ENCODE peak calls at places on chromosomes 7 and 10, in ten cellular contexts. Z, X, M, H, U, Y, I, Q, D and F are unnamed samples.
A peak's percentile ranks its signal among the peaks of the same experiment; 100 is the strongest.

GRCh38 chr10:43252785-43253341 is 14.0 kb downstream of the RASGEF1A start:
- DNase-seq in Z (no peak), X (peak; percentile 2), M (no peak), H (no peak), U (peak; percentile 5), Y (no peak), I (no peak), Q (no peak), D (no peak), F (no peak)

GRCh38 chr10:103564116-103564501 is 70.6 kb downstream of the NEURL1 start:
- DNase-seq in Z (no peak), X (no peak), M (no peak), H (no peak), U (peak; percentile 74), Y (no peak), I (no peak), Q (no peak), D (no peak), F (no peak)

GRCh38 chr7:31251441-31251840 is 89.1 kb downstream of the NEUROD6 start:
- DNase-seq in Z (no peak), X (no peak), M (no peak), H (no peak), U (no peak), Y (no peak), I (no peak), Q (no peak), D (no peak), F (no peak)

GRCh38 chr7:151352512-151352911 is 10.9 kb downstream of the NUB1 start:
- DNase-seq in Z (no peak), X (no peak), M (no peak), H (no peak), U (no peak), Y (no peak), I (no peak), Q (no peak), D (no peak), F (no peak)

GRCh38 chr7:67392596-67393438 is 396.2 kb downstream of the TYW1 start:
- DNase-seq in Z (no peak), X (no peak), M (no peak), H (no peak), U (no peak), Y (no peak), I (no peak), Q (no peak), D (no peak), F (no peak)

GRCh38 chr7:74584160-74584954 is 73.2 kb upstream of the GTF2I start:
- DNase-seq in Z (no peak), X (no peak), M (no peak), H (no peak), U (no peak), Y (no peak), I (no peak), Q (no peak), D (no peak), F (no peak)

GRCh38 chr7:96014617-96015016 is 242.3 kb downstream of the DYNC1I1 start:
- DNase-seq in Z (no peak), X (no peak), M (no peak), H (no peak), U (no peak), Y (no peak), I (no peak), Q (no peak), D (no peak), F (no peak)

GRCh38 chr7:298375-298702 is 8.4 kb downstream of the FOXL3 start:
- DNase-seq in Z (no peak), X (no peak), M (no peak), H (no peak), U (no peak), Y (no peak), I (no peak), Q (no peak), D (no peak), F (no peak)

GRCh38 chr7:26279405-26279804 is 12.3 kb upstream of the SNX10 start:
- DNase-seq in Z (no peak), X (no peak), M (peak; percentile 10), H (peak; percentile 80), U (no peak), Y (no peak), I (no peak), Q (no peak), D (no peak), F (no peak)

GRCh38 chr7:142812437-142813215 is 41.9 kb downstream of the PRSS2 start:
- DNase-seq in Z (peak; percentile 17), X (no peak), M (no peak), H (peak; percentile 88), U (no peak), Y (no peak), I (no peak), Q (no peak), D (peak; percentile 71), F (no peak)

GRCh38 chr7:97004931-97005763 is at the start of gene DLX6:
- DNase-seq in Z (no peak), X (no peak), M (no peak), H (peak; percentile 44), U (peak; percentile 40), Y (no peak), I (no peak), Q (no peak), D (no peak), F (no peak)

GRCh38 chr10:79491171-79491835 is 21.0 kb upstream of the EIF5AL1 start:
- DNase-seq in Z (no peak), X (no peak), M (no peak), H (no peak), U (no peak), Y (no peak), I (no peak), Q (no peak), D (no peak), F (no peak)

GRCh38 chr10:30027057-30028005 is 32.1 kb downstream of the JCAD start:
- DNase-seq in Z (no peak), X (peak; percentile 57), M (no peak), H (peak; percentile 95), U (peak; percentile 63), Y (no peak), I (peak; percentile 12), Q (peak; percentile 65), D (no peak), F (no peak)
- H3K4me3 ChIP-seq in Z (no peak overlapping the region), X (peak overlapping the region; percentile 17), M (no peak overlapping the region), H (peak overlapping the region; percentile 37), U (no peak overlapping the region), Y (no peak overlapping the region), I (no peak overlapping the region), Q (no peak overlapping the region), D (no peak overlapping the region), F (no peak overlapping the region)

DNA sequence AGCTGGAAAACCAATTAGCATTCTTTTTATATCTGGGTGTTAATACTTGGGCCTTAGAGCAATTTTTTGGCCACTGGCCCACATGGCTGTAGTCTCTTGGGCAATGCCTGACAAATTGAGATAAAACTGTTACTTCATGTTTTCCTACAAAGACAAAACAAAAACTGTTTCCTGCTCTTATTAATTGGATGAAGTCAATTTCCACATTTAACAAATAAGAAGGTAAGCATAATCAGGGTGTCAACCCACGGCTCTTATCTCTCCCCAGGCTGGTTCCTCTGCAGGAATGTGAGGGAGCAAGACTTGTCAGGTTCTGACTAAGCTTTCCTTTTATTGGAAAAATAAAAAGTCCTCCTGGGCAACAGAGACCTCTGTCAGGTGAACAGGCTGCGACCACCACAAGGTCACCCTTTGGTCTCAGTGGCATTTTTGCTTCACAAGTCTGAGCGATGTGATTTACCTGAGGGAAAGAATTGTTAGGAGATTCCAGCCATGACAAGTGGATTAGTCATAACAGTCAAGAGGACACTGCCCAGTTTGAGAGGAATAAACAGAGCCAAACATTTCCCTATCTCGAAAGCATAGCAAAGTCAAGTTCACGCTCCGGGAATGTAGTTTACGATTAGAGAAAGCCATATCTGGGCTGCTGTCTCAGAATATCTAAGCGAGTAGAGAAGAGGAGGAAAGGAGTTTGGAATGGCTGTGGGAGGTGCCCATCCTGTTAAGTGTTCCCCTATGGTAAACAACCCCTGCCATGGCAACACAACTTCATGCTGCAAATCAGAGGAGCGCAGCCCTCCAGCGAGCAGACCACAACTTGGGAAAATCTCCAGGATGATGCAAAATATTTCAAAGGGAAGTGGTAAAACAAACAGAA is 144.4 kb downstream of the TES start:
- DNase-seq in Z (peak; percentile 99), X (peak; percentile 88), M (peak; percentile 100), H (no peak), U (peak; percentile 88), Y (peak; percentile 98), I (peak; percentile 96), Q (peak; percentile 72), D (peak; percentile 100), F (peak; percentile 87)
- H3K4me3 ChIP-seq in Z (peak overlapping the region; percentile 30), X (peak overlapping the region; percentile 39), M (peak overlapping the region; percentile 12), H (no peak overlapping the region), U (no peak overlapping the region), Y (peak overlapping the region; percentile 1), I (peak overlapping the region; percentile 15), Q (peak overlapping the region; percentile 2), D (peak overlapping the region; percentile 50), F (peak overlapping the region; percentile 23)

GRCh38 chr7:7563813-7564212 is 2.9 kb upstream of the MIOS start:
- DNase-seq in Z (no peak), X (no peak), M (no peak), H (no peak), U (no peak), Y (no peak), I (no peak), Q (no peak), D (no peak), F (no peak)

GRCh38 chr7:7562736-7563135 is 3.9 kb upstream of the MIOS start:
- DNase-seq in Z (peak; percentile 46), X (no peak), M (peak; percentile 13), H (no peak), U (no peak), Y (peak; percentile 68), I (no peak), Q (no peak), D (no peak), F (peak; percentile 74)

GRCh38 chr7:7563269-7563668 is 3.4 kb upstream of the MIOS start:
- DNase-seq in Z (no peak), X (no peak), M (no peak), H (no peak), U (no peak), Y (no peak), I (no peak), Q (no peak), D (peak; percentile 83), F (no peak)

GRCh38 chr7:7565018-7565680 is 1.5 kb upstream of the MIOS start:
- DNase-seq in Z (no peak), X (no peak), M (no peak), H (no peak), U (no peak), Y (no peak), I (no peak), Q (no peak), D (no peak), F (no peak)

GRCh38 chr7:7564323-7564780 is 2.3 kb upstream of the MIOS start:
- DNase-seq in Z (peak; percentile 76), X (no peak), M (peak; percentile 29), H (no peak), U (no peak), Y (peak; percentile 52), I (peak; percentile 89), Q (no peak), D (peak; percentile 99), F (peak; percentile 56)
- H3K4me3 ChIP-seq in Z (no peak overlapping the region), X (no peak overlapping the region), M (no peak overlapping the region), H (no peak overlapping the region), U (no peak overlapping the region), Y (no peak overlapping the region), I (no peak overlapping the region), Q (no peak overlapping the region), D (peak overlapping the region; percentile 14), F (no peak overlapping the region)

DNA sequence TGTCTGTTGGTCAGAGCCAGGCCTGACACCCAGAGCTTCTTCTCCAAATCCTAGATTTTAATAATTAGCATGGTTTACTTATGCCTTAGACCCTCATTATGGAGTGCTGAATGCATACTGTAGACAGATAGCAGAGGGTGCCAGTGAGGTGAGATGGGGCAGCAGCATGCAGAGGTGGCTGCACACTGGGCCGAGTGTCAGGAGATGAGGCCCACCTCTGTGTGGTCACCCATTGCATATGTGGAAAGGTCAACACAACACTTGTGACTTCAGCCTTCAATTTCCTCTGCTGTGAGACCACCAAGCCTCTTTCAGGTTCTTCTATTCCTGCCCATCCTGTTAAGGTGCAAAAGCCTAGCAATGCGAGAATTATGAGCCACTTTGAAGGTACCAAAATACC is 39.7 kb upstream of the NMT2 start:
- DNase-seq in Z (no peak), X (no peak), M (no peak), H (no peak), U (no peak), Y (no peak), I (no peak), Q (no peak), D (no peak), F (no peak)
- H3K4me3 ChIP-seq in Z (no peak overlapping the region), X (no peak overlapping the region), M (no peak overlapping the region), H (peak overlapping the region; percentile 82), U (no peak overlapping the region), Y (no peak overlapping the region), I (no peak overlapping the region), Q (no peak overlapping the region), D (no peak overlapping the region), F (no peak overlapping the region)